ENCODE peak calls at places on chromosomes 5 and 9, in seven cellular contexts. One of them, this sample, is unnamed.

GRCh38 chr9:16484744-16485143 is 385.7 kb downstream of the BNC2 start:
- DNase-seq in uterus: no peak
- DNase-seq in suprapubic skin: no peak
- DNase-seq in heart left ventricle: no peak
- DNase-seq in SJCRH30: peak; percentile 34
- DNase-seq in left lung: no peak
- DNase-seq in SJSA1: no peak
- DNase-seq in this sample: no peak

GRCh38 chr5:43563321-43563720 is 6.4 kb upstream of the PAIP1 start:
- DNase-seq in uterus: peak; percentile 22
- DNase-seq in suprapubic skin: no peak
- DNase-seq in heart left ventricle: no peak
- DNase-seq in SJCRH30: no peak
- DNase-seq in left lung: no peak
- DNase-seq in SJSA1: no peak
- DNase-seq in this sample: no peak

GRCh38 chr9:5416962-5417361 is 20.8 kb downstream of the PLGRKT start:
- DNase-seq in uterus: no peak
- DNase-seq in suprapubic skin: no peak
- DNase-seq in heart left ventricle: no peak
- DNase-seq in SJCRH30: no peak
- DNase-seq in left lung: no peak
- DNase-seq in SJSA1: no peak
- DNase-seq in this sample: no peak

GRCh38 chr9:38682713-38683112 is 37.2 kb downstream of the FAM240B start:
- DNase-seq in uterus: no peak
- DNase-seq in suprapubic skin: no peak
- DNase-seq in heart left ventricle: no peak
- DNase-seq in SJCRH30: peak; percentile 94
- DNase-seq in left lung: no peak
- DNase-seq in SJSA1: peak; percentile 77
- DNase-seq in this sample: no peak

GRCh38 chr5:93585054-93585751 is 2.2 kb downstream of the NR2F1 start:
- DNase-seq in uterus: no peak
- DNase-seq in suprapubic skin: no peak
- DNase-seq in heart left ventricle: no peak
- DNase-seq in SJCRH30: peak; percentile 62
- DNase-seq in left lung: no peak
- DNase-seq in SJSA1: no peak
- DNase-seq in this sample: peak; percentile 58

GRCh38 chr5:178389796-178390195 is 157.2 kb upstream of the PHYKPL start:
- DNase-seq in uterus: no peak
- DNase-seq in suprapubic skin: peak; percentile 31
- DNase-seq in heart left ventricle: no peak
- DNase-seq in SJCRH30: no peak
- DNase-seq in left lung: no peak
- DNase-seq in SJSA1: no peak
- DNase-seq in this sample: no peak

GRCh38 chr5:29162297-29162696 is 2031.2 kb upstream of the CDH6 start:
- DNase-seq in uterus: no peak
- DNase-seq in suprapubic skin: no peak
- DNase-seq in heart left ventricle: no peak
- DNase-seq in SJCRH30: no peak
- DNase-seq in left lung: no peak
- DNase-seq in SJSA1: no peak
- DNase-seq in this sample: no peak

GRCh38 chr9:137028281-137029057 is 432 bp upstream of the ABCA2 start:
- DNase-seq in uterus: peak; percentile 49
- DNase-seq in suprapubic skin: no peak
- DNase-seq in heart left ventricle: peak; percentile 85
- DNase-seq in SJCRH30: peak; percentile 69
- DNase-seq in left lung: peak; percentile 74
- DNase-seq in SJSA1: no peak
- DNase-seq in this sample: peak; percentile 77

GRCh38 chr5:100838048-100838473 is 65.0 kb downstream of the ST8SIA4 start:
- DNase-seq in uterus: no peak
- DNase-seq in suprapubic skin: no peak
- DNase-seq in heart left ventricle: no peak
- DNase-seq in SJCRH30: no peak
- DNase-seq in left lung: no peak
- DNase-seq in SJSA1: no peak
- DNase-seq in this sample: no peak

GRCh38 chr5:159451197-159452052 is 121.1 kb upstream of the IL12B start:
- DNase-seq in uterus: peak; percentile 61
- DNase-seq in suprapubic skin: no peak
- DNase-seq in heart left ventricle: no peak
- DNase-seq in SJCRH30: no peak
- DNase-seq in left lung: no peak
- DNase-seq in SJSA1: peak; percentile 85
- DNase-seq in this sample: no peak

GRCh38 chr9:120936764-120937122 is 10.1 kb upstream of the TRAF1 start:
- DNase-seq in uterus: no peak
- DNase-seq in suprapubic skin: no peak
- DNase-seq in heart left ventricle: no peak
- DNase-seq in SJCRH30: no peak
- DNase-seq in left lung: no peak
- DNase-seq in SJSA1: no peak
- DNase-seq in this sample: no peak
- H3K4me1 ChIP-seq in uterus: peaks cover 15% of the 10 kb centered on the region
- H3K4me1 ChIP-seq in suprapubic skin: peaks cover 61% of the 10 kb centered on the region
- H3K4me1 ChIP-seq in heart left ventricle: peaks cover 39% of the 10 kb centered on the region
- H3K4me1 ChIP-seq in SJCRH30: peaks cover 20% of the 10 kb centered on the region
- H3K4me1 ChIP-seq in left lung: peaks cover 64% of the 10 kb centered on the region
- H3K4me1 ChIP-seq in SJSA1: peaks cover 42% of the 10 kb centered on the region
- H3K4me1 ChIP-seq in this sample: peaks cover 13% of the 10 kb centered on the region

DNA sequence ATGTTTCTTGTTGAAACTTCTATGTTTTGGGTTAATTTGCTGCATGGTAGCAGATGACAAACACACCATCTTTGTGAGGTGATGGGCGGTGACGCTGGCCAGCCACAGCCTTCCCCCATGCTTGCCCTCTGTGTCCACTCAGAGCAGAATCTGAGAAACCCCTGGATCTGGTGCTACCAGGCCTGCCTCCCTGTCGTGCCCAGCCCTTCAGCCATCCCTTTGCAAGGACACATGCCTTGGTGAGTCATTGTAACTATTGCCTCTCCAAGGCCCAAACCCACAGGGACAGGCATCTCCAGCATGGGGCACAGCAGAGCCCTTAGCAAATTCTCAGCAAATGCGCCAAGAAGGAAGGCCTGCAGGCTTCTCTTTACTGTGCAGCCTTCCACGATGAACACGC is 48.1 kb upstream of the FCN1 start:
- DNase-seq in uterus: no peak
- DNase-seq in suprapubic skin: peak; percentile 71
- DNase-seq in heart left ventricle: no peak
- DNase-seq in SJCRH30: no peak
- DNase-seq in left lung: no peak
- DNase-seq in SJSA1: no peak
- DNase-seq in this sample: no peak
- H3K27me3 ChIP-seq in uterus: no peaks in the 10 kb centered on the region
- H3K27me3 ChIP-seq in suprapubic skin: peaks cover 55% of the 10 kb centered on the region
- H3K27me3 ChIP-seq in heart left ventricle: no peaks in the 10 kb centered on the region
- H3K27me3 ChIP-seq in SJCRH30: peaks cover 10% of the 10 kb centered on the region
- H3K27me3 ChIP-seq in left lung: peaks cover 60% of the 10 kb centered on the region
- H3K27me3 ChIP-seq in SJSA1: peaks cover 12% of the 10 kb centered on the region
- H3K27me3 ChIP-seq in this sample: peaks cover 77% of the 10 kb centered on the region

GRCh38 chr5:68295772-68296171 is 80.2 kb downstream of the PIK3R1 start:
- DNase-seq in uterus: no peak
- DNase-seq in suprapubic skin: no peak
- DNase-seq in heart left ventricle: no peak
- DNase-seq in SJCRH30: no peak
- DNase-seq in left lung: peak; percentile 56
- DNase-seq in SJSA1: no peak
- DNase-seq in this sample: no peak
- H3K4me1 ChIP-seq in uterus: no peaks in the 10 kb centered on the region
- H3K4me1 ChIP-seq in suprapubic skin: peaks cover 32% of the 10 kb centered on the region
- H3K4me1 ChIP-seq in heart left ventricle: peaks cover 28% of the 10 kb centered on the region
- H3K4me1 ChIP-seq in SJCRH30: no peaks in the 10 kb centered on the region
- H3K4me1 ChIP-seq in left lung: peaks cover 20% of the 10 kb centered on the region
- H3K4me1 ChIP-seq in SJSA1: no peaks in the 10 kb centered on the region
- H3K4me1 ChIP-seq in this sample: peaks cover 16% of the 10 kb centered on the region

GRCh38 chr5:169970334-169970733 is 10.0 kb downstream of the INSYN2B start:
- DNase-seq in uterus: no peak
- DNase-seq in suprapubic skin: no peak
- DNase-seq in heart left ventricle: no peak
- DNase-seq in SJCRH30: no peak
- DNase-seq in left lung: no peak
- DNase-seq in SJSA1: no peak
- DNase-seq in this sample: no peak

GRCh38 chr5:169970911-169971436 is 9.3 kb downstream of the INSYN2B start:
- DNase-seq in uterus: no peak
- DNase-seq in suprapubic skin: no peak
- DNase-seq in heart left ventricle: peak; percentile 66
- DNase-seq in SJCRH30: no peak
- DNase-seq in left lung: peak; percentile 44
- DNase-seq in SJSA1: peak; percentile 89
- DNase-seq in this sample: peak; percentile 17

GRCh38 chr5:169971780-169972179 is 8.5 kb downstream of the INSYN2B start:
- DNase-seq in uterus: no peak
- DNase-seq in suprapubic skin: no peak
- DNase-seq in heart left ventricle: no peak
- DNase-seq in SJCRH30: no peak
- DNase-seq in left lung: no peak
- DNase-seq in SJSA1: no peak
- DNase-seq in this sample: no peak

GRCh38 chr5:169978744-169979143 is 1.6 kb downstream of the INSYN2B start:
- DNase-seq in uterus: no peak
- DNase-seq in suprapubic skin: no peak
- DNase-seq in heart left ventricle: no peak
- DNase-seq in SJCRH30: no peak
- DNase-seq in left lung: no peak
- DNase-seq in SJSA1: no peak
- DNase-seq in this sample: no peak

DNA sequence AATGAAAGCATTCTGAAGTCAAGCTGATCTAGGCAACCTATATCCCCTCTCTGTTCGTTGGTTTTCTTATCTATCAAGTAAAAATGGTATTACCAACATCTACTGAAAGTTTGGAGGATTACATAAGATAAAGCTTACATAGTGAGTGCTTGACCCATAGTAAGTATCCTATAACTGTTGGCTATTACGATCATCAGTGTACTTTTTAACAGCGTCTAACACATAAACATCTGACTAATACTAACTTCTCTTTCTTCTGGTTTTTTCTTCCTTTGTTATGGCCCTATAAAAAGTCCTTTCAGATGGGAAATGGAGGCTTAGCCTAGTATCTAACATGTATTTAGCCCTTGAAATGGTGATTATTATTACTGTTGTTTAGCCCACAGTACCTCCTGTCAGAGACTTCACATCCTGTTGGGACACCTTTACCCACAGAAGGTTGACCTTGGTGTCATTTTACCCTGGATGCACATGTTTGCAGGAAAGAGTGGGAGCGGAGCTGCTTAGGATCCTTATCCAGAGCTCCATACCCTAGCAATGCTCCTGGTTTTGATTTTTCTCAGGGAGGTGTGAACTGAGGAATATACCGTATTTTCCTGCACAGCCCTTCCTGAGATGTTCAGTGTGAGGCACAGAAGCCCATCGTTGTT is 6.0 kb downstream of the INSYN2B start:
- DNase-seq in uterus: no peak
- DNase-seq in suprapubic skin: no peak
- DNase-seq in heart left ventricle: no peak
- DNase-seq in SJCRH30: no peak
- DNase-seq in left lung: no peak
- DNase-seq in SJSA1: no peak
- DNase-seq in this sample: no peak
- H3K27me3 ChIP-seq in uterus: no peaks in the 10 kb centered on the region
- H3K27me3 ChIP-seq in suprapubic skin: peaks cover 5% of the 10 kb centered on the region
- H3K27me3 ChIP-seq in heart left ventricle: peaks cover 4% of the 10 kb centered on the region
- H3K27me3 ChIP-seq in SJCRH30: peaks cover 11% of the 10 kb centered on the region
- H3K27me3 ChIP-seq in left lung: peaks cover 5% of the 10 kb centered on the region
- H3K27me3 ChIP-seq in SJSA1: no peaks in the 10 kb centered on the region
- H3K27me3 ChIP-seq in this sample: no peaks in the 10 kb centered on the region

DNA sequence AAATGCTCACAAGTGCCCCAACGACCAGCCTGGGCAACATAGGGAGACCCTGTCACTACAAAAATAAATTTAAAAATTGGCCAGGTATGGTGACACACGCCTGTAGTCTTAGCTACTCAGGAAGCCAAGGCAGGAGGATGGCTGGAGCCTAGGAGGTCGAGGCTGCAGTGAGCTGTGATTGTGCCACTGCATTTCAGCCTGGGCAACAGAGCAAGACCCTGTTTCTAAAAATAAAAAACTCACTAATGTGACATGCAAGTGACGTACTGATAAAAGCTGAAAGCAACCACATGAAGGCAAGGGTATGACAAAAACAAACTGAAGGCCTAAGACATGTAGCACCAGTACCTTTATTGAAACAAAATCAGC is 81.1 kb downstream of the TLE1 start:
- DNase-seq in uterus: no peak
- DNase-seq in suprapubic skin: no peak
- DNase-seq in heart left ventricle: no peak
- DNase-seq in SJCRH30: no peak
- DNase-seq in left lung: no peak
- DNase-seq in SJSA1: no peak
- DNase-seq in this sample: no peak
- H3K4me1 ChIP-seq in uterus: no peaks in the 10 kb centered on the region
- H3K4me1 ChIP-seq in suprapubic skin: peaks cover 5% of the 10 kb centered on the region
- H3K4me1 ChIP-seq in heart left ventricle: peaks cover 13% of the 10 kb centered on the region
- H3K4me1 ChIP-seq in SJCRH30: peaks cover 3% of the 10 kb centered on the region
- H3K4me1 ChIP-seq in left lung: peaks cover 11% of the 10 kb centered on the region
- H3K4me1 ChIP-seq in SJSA1: peaks cover 54% of the 10 kb centered on the region
- H3K4me1 ChIP-seq in this sample: peaks cover 29% of the 10 kb centered on the region

DNA sequence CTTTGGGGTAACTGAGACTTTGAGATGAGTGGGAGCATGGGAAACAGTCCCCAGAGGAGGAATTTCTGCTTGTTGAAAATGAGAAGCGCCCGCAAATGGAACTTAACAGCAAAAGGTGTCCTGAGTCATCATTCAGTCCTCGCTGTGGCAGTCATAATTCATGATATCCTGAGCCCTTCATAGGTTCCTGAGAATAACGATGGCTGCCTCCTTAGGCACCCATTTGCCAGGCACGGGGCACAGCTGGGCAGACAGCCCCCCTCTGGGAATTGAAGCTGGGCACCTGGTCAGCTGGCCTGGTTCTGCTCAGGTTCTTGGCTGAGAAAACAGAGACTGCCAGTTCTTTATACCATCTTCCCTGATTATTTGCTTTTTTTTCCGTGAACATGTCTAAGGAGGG is 69.8 kb upstream of the EGFLAM start:
- DNase-seq in uterus: no peak
- DNase-seq in suprapubic skin: no peak
- DNase-seq in heart left ventricle: no peak
- DNase-seq in SJCRH30: no peak
- DNase-seq in left lung: no peak
- DNase-seq in SJSA1: no peak
- DNase-seq in this sample: no peak
- H3K27me3 ChIP-seq in uterus: no peaks in the 10 kb centered on the region
- H3K27me3 ChIP-seq in suprapubic skin: no peaks in the 10 kb centered on the region
- H3K27me3 ChIP-seq in heart left ventricle: peaks cover 3% of the 10 kb centered on the region
- H3K27me3 ChIP-seq in SJCRH30: no peaks in the 10 kb centered on the region
- H3K27me3 ChIP-seq in left lung: peaks cover 33% of the 10 kb centered on the region
- H3K27me3 ChIP-seq in SJSA1: no peaks in the 10 kb centered on the region
- H3K27me3 ChIP-seq in this sample: no peaks in the 10 kb centered on the region

DNA sequence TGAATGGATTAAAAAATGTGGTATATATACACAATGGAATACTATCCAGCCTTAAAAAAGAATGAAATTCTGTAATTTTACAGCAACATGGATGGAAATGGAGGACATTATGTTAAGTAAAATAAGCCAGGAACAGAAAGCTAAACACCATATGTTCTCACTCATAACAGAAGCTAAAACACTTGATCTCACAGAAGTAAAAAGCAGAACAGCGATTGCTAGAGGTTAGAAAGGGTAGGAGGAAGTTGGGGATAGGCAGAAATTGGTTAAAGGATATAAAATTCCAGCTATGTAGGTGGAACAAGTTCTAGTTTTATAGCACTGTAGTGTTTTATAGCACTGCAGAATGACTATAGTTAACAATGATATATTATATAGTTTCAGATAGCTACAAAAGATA is 15.8 kb downstream of the MARCHF3 start:
- DNase-seq in uterus: no peak
- DNase-seq in suprapubic skin: no peak
- DNase-seq in heart left ventricle: no peak
- DNase-seq in SJCRH30: no peak
- DNase-seq in left lung: no peak
- DNase-seq in SJSA1: no peak
- DNase-seq in this sample: no peak
- H3K4me1 ChIP-seq in uterus: no peaks in the 10 kb centered on the region
- H3K4me1 ChIP-seq in suprapubic skin: peaks cover 7% of the 10 kb centered on the region
- H3K4me1 ChIP-seq in heart left ventricle: peaks cover 34% of the 10 kb centered on the region
- H3K4me1 ChIP-seq in SJCRH30: peaks cover under 1% of the 10 kb centered on the region
- H3K4me1 ChIP-seq in left lung: peaks cover 11% of the 10 kb centered on the region
- H3K4me1 ChIP-seq in SJSA1: peaks cover 8% of the 10 kb centered on the region
- H3K4me1 ChIP-seq in this sample: peaks cover 23% of the 10 kb centered on the region